ENCODE peak calls at places on chromosomes 1 and 21, in six cellular contexts. One of them, this sample, is unnamed.

GRCh38 chr1:10561955-10562354 is 87.2 kb downstream of the PEX14 start:
- DNase-seq in colonic mucosa: no peak
- DNase-seq in cardiac muscle cell: no peak
- DNase-seq in heart left ventricle: no peak
- DNase-seq in adipocyte: no peak
- DNase-seq in thoracic aorta: no peak
- DNase-seq in this sample: peak; percentile 53

GRCh38 chr1:43986712-43987111 is 4.7 kb upstream of the CCDC24 start:
- DNase-seq in adipocyte: no peak
- DNase-seq in cardiac muscle cell: no peak
- DNase-seq in thoracic aorta: no peak
- DNase-seq in colonic mucosa: peak; percentile 79
- DNase-seq in heart left ventricle: no peak
- DNase-seq in this sample: peak; percentile 50

GRCh38 chr1:32759997-32760623 is 57.0 kb downstream of the YARS1 start:
- DNase-seq in adipocyte: no peak
- DNase-seq in thoracic aorta: no peak
- DNase-seq in heart left ventricle: no peak
- DNase-seq in cardiac muscle cell: peak; percentile 67
- DNase-seq in colonic mucosa: peak; percentile 95
- DNase-seq in this sample: peak; percentile 97

GRCh38 chr21:24395320-24395933 is 1211.9 kb downstream of the MRPL39 start:
- DNase-seq in adipocyte: peak; percentile 31
- DNase-seq in thoracic aorta: no peak
- DNase-seq in cardiac muscle cell: no peak
- DNase-seq in heart left ventricle: no peak
- DNase-seq in colonic mucosa: no peak
- DNase-seq in this sample: no peak

GRCh38 chr1:198121058-198121829 is 35.6 kb upstream of the NEK7 start:
- DNase-seq in adipocyte: peak; percentile 79
- DNase-seq in cardiac muscle cell: peak; percentile 49
- DNase-seq in thoracic aorta: no peak
- DNase-seq in colonic mucosa: no peak
- DNase-seq in heart left ventricle: peak; percentile 47
- DNase-seq in this sample: no peak

GRCh38 chr1:203281851-203282661 is 23.3 kb upstream of the BTG2 start:
- DNase-seq in thoracic aorta: no peak
- DNase-seq in adipocyte: no peak
- DNase-seq in heart left ventricle: peak; percentile 53
- DNase-seq in cardiac muscle cell: no peak
- DNase-seq in colonic mucosa: no peak
- DNase-seq in this sample: no peak

GRCh38 chr21:43727571-43728466 is 8.9 kb downstream of the PDXK start:
- DNase-seq in adipocyte: peak; percentile 42
- DNase-seq in thoracic aorta: no peak
- DNase-seq in heart left ventricle: peak; percentile 66
- DNase-seq in cardiac muscle cell: peak; percentile 48
- DNase-seq in colonic mucosa: no peak
- DNase-seq in this sample: peak; percentile 78

GRCh38 chr21:34670220-34670961 is 1.6 kb downstream of the CLIC6 start:
- DNase-seq in colonic mucosa: peak; percentile 60
- DNase-seq in adipocyte: no peak
- DNase-seq in heart left ventricle: no peak
- DNase-seq in cardiac muscle cell: no peak
- DNase-seq in thoracic aorta: no peak
- DNase-seq in this sample: peak; percentile 73

GRCh38 chr21:28900481-28900880 is 92.2 kb downstream of the LTN1 start:
- DNase-seq in thoracic aorta: no peak
- DNase-seq in heart left ventricle: no peak
- DNase-seq in cardiac muscle cell: no peak
- DNase-seq in adipocyte: no peak
- DNase-seq in colonic mucosa: no peak
- DNase-seq in this sample: no peak

GRCh38 chr1:34705077-34705476 is 49.8 kb upstream of the GJB5 start:
- DNase-seq in cardiac muscle cell: no peak
- DNase-seq in heart left ventricle: no peak
- DNase-seq in colonic mucosa: no peak
- DNase-seq in thoracic aorta: no peak
- DNase-seq in adipocyte: no peak
- DNase-seq in this sample: no peak

GRCh38 chr21:33058468-33059318 is 11.2 kb upstream of the OLIG1 start:
- DNase-seq in cardiac muscle cell: peak; percentile 3
- DNase-seq in thoracic aorta: no peak
- DNase-seq in heart left ventricle: peak; percentile 76
- DNase-seq in colonic mucosa: no peak
- DNase-seq in adipocyte: no peak
- DNase-seq in this sample: no peak

GRCh38 chr1:184260382-184260781 is 126.4 kb upstream of the C1orf21 start:
- DNase-seq in thoracic aorta: no peak
- DNase-seq in adipocyte: peak; percentile 45
- DNase-seq in heart left ventricle: no peak
- DNase-seq in colonic mucosa: no peak
- DNase-seq in cardiac muscle cell: peak; percentile 78
- DNase-seq in this sample: no peak

GRCh38 chr1:226384040-226384439 is 23.9 kb downstream of the PARP1 start:
- DNase-seq in cardiac muscle cell: no peak
- DNase-seq in adipocyte: no peak
- DNase-seq in colonic mucosa: no peak
- DNase-seq in heart left ventricle: no peak
- DNase-seq in thoracic aorta: no peak
- DNase-seq in this sample: no peak

GRCh38 chr1:228228601-228229074 is 20.8 kb downstream of the OBSCN start:
- DNase-seq in adipocyte: peak; percentile 94
- DNase-seq in thoracic aorta: no peak
- DNase-seq in cardiac muscle cell: peak; percentile 94
- DNase-seq in heart left ventricle: no peak
- DNase-seq in colonic mucosa: peak; percentile 9
- DNase-seq in this sample: no peak

GRCh38 chr1:207810173-207810572 is 58.3 kb downstream of the CD46 start:
- DNase-seq in cardiac muscle cell: peak; percentile 44
- DNase-seq in colonic mucosa: no peak
- DNase-seq in thoracic aorta: no peak
- DNase-seq in adipocyte: peak; percentile 55
- DNase-seq in heart left ventricle: no peak
- DNase-seq in this sample: no peak

GRCh38 chr1:5980314-5981008 is 11.8 kb downstream of the NPHP4 start:
- DNase-seq in colonic mucosa: no peak
- DNase-seq in cardiac muscle cell: peak; percentile 88
- DNase-seq in heart left ventricle: peak; percentile 77
- DNase-seq in adipocyte: peak; percentile 21
- DNase-seq in thoracic aorta: no peak
- DNase-seq in this sample: peak; percentile 95

GRCh38 chr1:99808391-99809115 is 41.6 kb upstream of the AGL start:
- DNase-seq in cardiac muscle cell: peak; percentile 96
- DNase-seq in heart left ventricle: no peak
- DNase-seq in adipocyte: peak; percentile 95
- DNase-seq in colonic mucosa: peak; percentile 56
- DNase-seq in thoracic aorta: no peak
- DNase-seq in this sample: peak; percentile 70

GRCh38 chr1:164440222-164440621 is 118.8 kb upstream of the PBX1 start:
- DNase-seq in adipocyte: peak; percentile 67
- DNase-seq in cardiac muscle cell: peak; percentile 69
- DNase-seq in colonic mucosa: no peak
- DNase-seq in thoracic aorta: no peak
- DNase-seq in heart left ventricle: peak; percentile 64
- DNase-seq in this sample: peak; percentile 35

GRCh38 chr1:47837866-47838561 is 159.2 kb downstream of the TRABD2B start:
- DNase-seq in cardiac muscle cell: no peak
- DNase-seq in colonic mucosa: peak; percentile 82
- DNase-seq in heart left ventricle: no peak
- DNase-seq in adipocyte: no peak
- DNase-seq in thoracic aorta: no peak
- DNase-seq in this sample: no peak

GRCh38 chr1:222697858-222698257 is 14.4 kb downstream of the AIDA start:
- DNase-seq in thoracic aorta: no peak
- DNase-seq in heart left ventricle: no peak
- DNase-seq in colonic mucosa: no peak
- DNase-seq in adipocyte: peak; percentile 53
- DNase-seq in cardiac muscle cell: peak; percentile 65
- DNase-seq in this sample: no peak

GRCh38 chr1:236734141-236734765 is 48.0 kb downstream of the ACTN2 start:
- DNase-seq in thoracic aorta: no peak
- DNase-seq in colonic mucosa: no peak
- DNase-seq in adipocyte: no peak
- DNase-seq in cardiac muscle cell: peak; percentile 50
- DNase-seq in heart left ventricle: no peak
- DNase-seq in this sample: no peak

GRCh38 chr1:181064702-181065101 is 23.8 kb upstream of the IER5 start:
- DNase-seq in heart left ventricle: no peak
- DNase-seq in colonic mucosa: no peak
- DNase-seq in thoracic aorta: no peak
- DNase-seq in adipocyte: no peak
- DNase-seq in cardiac muscle cell: no peak
- DNase-seq in this sample: no peak

DNA sequence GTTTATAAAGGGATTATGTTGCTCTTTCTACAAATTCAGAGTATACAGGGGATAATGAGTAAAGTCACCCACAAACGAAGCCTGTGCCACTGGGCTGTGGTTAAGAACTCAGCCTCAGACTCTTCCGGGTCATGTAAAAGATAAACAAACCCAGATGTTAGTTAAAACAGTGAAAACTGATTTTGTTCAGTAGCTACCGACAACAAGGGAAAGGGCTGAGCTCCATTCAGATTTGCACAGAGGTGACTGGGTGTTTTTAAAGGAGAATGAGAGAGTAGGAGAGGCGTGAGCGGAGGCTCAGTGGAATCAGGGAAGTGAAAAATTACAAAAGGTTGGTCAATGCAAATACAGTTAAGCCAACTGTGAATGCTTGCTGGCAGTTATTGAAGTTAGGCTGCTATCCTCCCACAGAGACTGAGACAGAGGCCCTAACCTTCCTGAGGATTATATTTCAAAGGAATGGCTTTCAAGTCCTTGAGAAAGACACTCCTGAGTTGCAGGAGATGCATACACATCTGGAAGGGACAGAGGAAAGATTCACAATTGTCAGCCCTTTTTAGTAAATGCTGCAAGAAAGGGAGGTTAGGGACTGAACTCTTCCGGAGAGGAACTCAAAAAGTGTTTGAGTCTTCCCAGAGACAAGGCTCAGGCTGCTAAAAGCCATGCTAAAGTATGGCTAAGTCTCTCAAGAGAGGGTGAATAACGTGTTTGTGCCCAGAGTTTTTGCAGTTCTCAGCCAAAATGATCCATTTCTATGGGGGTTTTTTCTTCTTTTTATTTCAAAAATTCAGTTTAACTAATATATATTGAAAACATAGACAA is 29.8 kb upstream of the SAMD13 start:
- DNase-seq in cardiac muscle cell: peak; percentile 30
- DNase-seq in colonic mucosa: peak; percentile 51
- DNase-seq in thoracic aorta: no peak
- DNase-seq in adipocyte: peak; percentile 47
- DNase-seq in heart left ventricle: no peak
- DNase-seq in this sample: peak; percentile 25
- H3K4me3 ChIP-seq in cardiac muscle cell: no peak overlapping the region
- H3K4me3 ChIP-seq in colonic mucosa: no peak overlapping the region
- H3K4me3 ChIP-seq in thoracic aorta: no peak overlapping the region
- H3K4me3 ChIP-seq in adipocyte: no peak overlapping the region
- H3K4me3 ChIP-seq in heart left ventricle: no peak overlapping the region
- H3K4me3 ChIP-seq in this sample: no peak overlapping the region

GRCh38 chr1:173823776-173824314 is 628 bp upstream of the DARS2 start:
- DNase-seq in adipocyte: peak; percentile 75
- DNase-seq in thoracic aorta: no peak
- DNase-seq in heart left ventricle: no peak
- DNase-seq in cardiac muscle cell: peak; percentile 1
- DNase-seq in colonic mucosa: no peak
- DNase-seq in this sample: no peak

GRCh38 chr1:173821680-173822079 is 2.8 kb upstream of the DARS2 start:
- DNase-seq in adipocyte: no peak
- DNase-seq in thoracic aorta: no peak
- DNase-seq in heart left ventricle: no peak
- DNase-seq in colonic mucosa: no peak
- DNase-seq in cardiac muscle cell: no peak
- DNase-seq in this sample: no peak

DNA sequence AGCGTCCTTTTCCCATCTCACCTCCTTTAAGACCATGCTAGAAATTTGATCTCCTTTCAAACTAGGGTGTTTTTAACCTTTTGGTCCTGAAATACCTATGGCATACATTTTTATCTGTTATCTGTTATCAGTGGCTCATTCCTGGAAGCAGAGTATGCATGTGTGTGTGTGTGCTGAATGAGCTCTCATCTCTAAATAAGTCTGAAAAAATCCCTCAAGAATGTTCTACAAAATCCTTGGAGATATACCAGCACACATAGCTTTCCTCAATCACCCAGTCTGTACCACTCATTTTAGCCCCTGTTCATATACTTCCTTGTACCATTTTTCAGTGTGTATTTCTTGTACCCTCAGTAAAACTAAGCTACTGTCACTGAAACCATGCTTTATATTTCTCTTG is 6.0 kb upstream of the DARS2 start:
- DNase-seq in cardiac muscle cell: no peak
- DNase-seq in colonic mucosa: no peak
- DNase-seq in heart left ventricle: no peak
- DNase-seq in adipocyte: no peak
- DNase-seq in thoracic aorta: no peak
- DNase-seq in this sample: no peak
- H3K36me3 ChIP-seq in cardiac muscle cell: no peaks in the 10 kb centered on the region
- H3K36me3 ChIP-seq in colonic mucosa: no peaks in the 10 kb centered on the region
- H3K36me3 ChIP-seq in heart left ventricle: peaks cover 5% of the 10 kb centered on the region
- H3K36me3 ChIP-seq in adipocyte: no peaks in the 10 kb centered on the region
- H3K36me3 ChIP-seq in thoracic aorta: no peaks in the 10 kb centered on the region
- H3K36me3 ChIP-seq in this sample: no peaks in the 10 kb centered on the region

DNA sequence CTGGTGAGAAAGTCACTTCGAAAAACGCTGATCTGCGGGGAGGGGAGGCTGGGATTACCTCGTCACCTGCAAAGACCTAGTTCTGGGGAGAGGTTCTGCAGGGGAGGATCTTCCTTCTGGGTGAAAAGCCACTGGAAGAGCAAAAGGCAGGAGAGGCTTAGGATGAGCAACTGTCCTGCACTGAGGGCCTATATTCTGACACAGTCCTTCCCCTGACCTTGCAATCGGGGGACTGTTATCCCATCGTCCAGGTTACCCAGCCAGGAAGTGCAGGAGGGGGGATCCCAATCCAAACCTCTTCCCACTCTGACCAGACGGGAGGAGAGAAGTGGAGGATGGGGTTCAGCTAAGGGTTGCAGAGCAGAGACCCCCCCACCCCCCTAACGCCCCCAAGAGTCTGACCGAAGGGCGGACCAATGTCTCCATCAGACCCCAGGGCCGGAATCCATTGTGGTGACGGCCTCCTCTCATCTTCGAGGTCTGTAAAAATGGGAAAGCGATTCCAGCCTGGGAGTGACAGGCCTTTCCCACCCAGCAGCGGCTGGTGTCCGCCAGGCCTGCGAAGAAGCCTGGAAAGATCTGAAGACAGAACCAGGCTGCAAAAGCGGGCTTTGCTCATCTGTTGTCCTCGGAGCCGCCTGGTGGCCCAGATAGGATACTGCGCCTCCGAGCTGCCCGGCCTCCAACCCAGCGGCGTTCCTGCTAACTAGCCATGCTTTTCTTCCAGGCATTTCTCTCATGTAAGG is 1.6 kb upstream of the DHRS3 start:
- DNase-seq in cardiac muscle cell: peak; percentile 93
- DNase-seq in adipocyte: peak; percentile 97
- DNase-seq in thoracic aorta: no peak
- DNase-seq in colonic mucosa: peak; percentile 91
- DNase-seq in heart left ventricle: peak; percentile 89
- DNase-seq in this sample: peak; percentile 86
- H3K4me3 ChIP-seq in cardiac muscle cell: peak overlapping the region; percentile 63
- H3K4me3 ChIP-seq in adipocyte: peak overlapping the region; percentile 93
- H3K4me3 ChIP-seq in thoracic aorta: peak overlapping the region; percentile 90
- H3K4me3 ChIP-seq in colonic mucosa: peak overlapping the region; percentile 86
- H3K4me3 ChIP-seq in heart left ventricle: peak overlapping the region; percentile 89
- H3K4me3 ChIP-seq in this sample: peak overlapping the region; percentile 58

GRCh38 chr1:15945011-15945831 is 30.7 kb downstream of the ZBTB17 start:
- DNase-seq in cardiac muscle cell: no peak
- DNase-seq in thoracic aorta: no peak
- DNase-seq in colonic mucosa: no peak
- DNase-seq in heart left ventricle: no peak
- DNase-seq in adipocyte: no peak
- DNase-seq in this sample: peak; percentile 58
- H3K36me3 ChIP-seq in cardiac muscle cell: peaks cover 23% of the 10 kb centered on the region
- H3K36me3 ChIP-seq in thoracic aorta: peaks cover 47% of the 10 kb centered on the region
- H3K36me3 ChIP-seq in colonic mucosa: peaks cover 44% of the 10 kb centered on the region
- H3K36me3 ChIP-seq in heart left ventricle: peaks cover 82% of the 10 kb centered on the region
- H3K36me3 ChIP-seq in adipocyte: peaks cover 74% of the 10 kb centered on the region
- H3K36me3 ChIP-seq in this sample: peaks cover 10% of the 10 kb centered on the region

This sample was measured in H7.